ENCODE peak calls at places on chromosomes 13 and 19, in five cellular contexts. One of them, this sample, is unnamed.

GRCh38 chr19:27764186-27764804 is 1448.7 kb downstream of the UQCRFS1 start:
- DNase-seq in dermis microvascular lymphatic vessel endothelial cell: no peak
- DNase-seq in activated CD4-positive, alpha-beta T cell treated with anti-CD3 and anti-CD28 coated beads for 24 hours: no peak
- DNase-seq in HFFc6: no peak
- DNase-seq in hypothalamus: no peak
- DNase-seq in this sample: no peak

GRCh38 chr13:81017525-81018152 is 676.7 kb upstream of the SPRY2 start:
- DNase-seq in HFFc6: peak; percentile 30
- DNase-seq in activated CD4-positive, alpha-beta T cell treated with anti-CD3 and anti-CD28 coated beads for 24 hours: no peak
- DNase-seq in hypothalamus: no peak
- DNase-seq in dermis microvascular lymphatic vessel endothelial cell: peak; percentile 35
- DNase-seq in this sample: no peak

GRCh38 chr19:24140099-24140498 is 53.1 kb downstream of the ZNF254 start:
- DNase-seq in hypothalamus: no peak
- DNase-seq in HFFc6: peak; percentile 5
- DNase-seq in activated CD4-positive, alpha-beta T cell treated with anti-CD3 and anti-CD28 coated beads for 24 hours: no peak
- DNase-seq in dermis microvascular lymphatic vessel endothelial cell: peak; percentile 82
- DNase-seq in this sample: no peak

GRCh38 chr19:7494416-7495098 is 5.7 kb upstream of the PEX11G start:
- DNase-seq in activated CD4-positive, alpha-beta T cell treated with anti-CD3 and anti-CD28 coated beads for 24 hours: no peak
- DNase-seq in dermis microvascular lymphatic vessel endothelial cell: no peak
- DNase-seq in HFFc6: no peak
- DNase-seq in hypothalamus: peak; percentile 23
- DNase-seq in this sample: peak; percentile 44

GRCh38 chr19:34317311-34317927 is 47.6 kb upstream of the GPI start:
- DNase-seq in HFFc6: no peak
- DNase-seq in hypothalamus: no peak
- DNase-seq in activated CD4-positive, alpha-beta T cell treated with anti-CD3 and anti-CD28 coated beads for 24 hours: no peak
- DNase-seq in dermis microvascular lymphatic vessel endothelial cell: no peak
- DNase-seq in this sample: no peak

GRCh38 chr19:48443262-48443661 is 2.5 kb upstream of the GRWD1 start:
- DNase-seq in dermis microvascular lymphatic vessel endothelial cell: no peak
- DNase-seq in HFFc6: no peak
- DNase-seq in activated CD4-positive, alpha-beta T cell treated with anti-CD3 and anti-CD28 coated beads for 24 hours: no peak
- DNase-seq in hypothalamus: no peak
- DNase-seq in this sample: no peak

GRCh38 chr13:80399340-80400163 is 58.6 kb upstream of the SPRY2 start:
- DNase-seq in dermis microvascular lymphatic vessel endothelial cell: no peak
- DNase-seq in activated CD4-positive, alpha-beta T cell treated with anti-CD3 and anti-CD28 coated beads for 24 hours: no peak
- DNase-seq in hypothalamus: no peak
- DNase-seq in HFFc6: no peak
- DNase-seq in this sample: no peak

GRCh38 chr13:46389985-46390384 is 2.9 kb upstream of the RUBCNL start:
- DNase-seq in dermis microvascular lymphatic vessel endothelial cell: no peak
- DNase-seq in hypothalamus: peak; percentile 33
- DNase-seq in HFFc6: no peak
- DNase-seq in activated CD4-positive, alpha-beta T cell treated with anti-CD3 and anti-CD28 coated beads for 24 hours: no peak
- DNase-seq in this sample: peak; percentile 94

GRCh38 chr13:91544723-91545122 is 146.3 kb downstream of the GPC5 start:
- DNase-seq in dermis microvascular lymphatic vessel endothelial cell: no peak
- DNase-seq in HFFc6: no peak
- DNase-seq in hypothalamus: no peak
- DNase-seq in activated CD4-positive, alpha-beta T cell treated with anti-CD3 and anti-CD28 coated beads for 24 hours: no peak
- DNase-seq in this sample: no peak

GRCh38 chr13:50161052-50161451 is 145.8 kb downstream of the KCNRG start:
- DNase-seq in HFFc6: no peak
- DNase-seq in hypothalamus: no peak
- DNase-seq in dermis microvascular lymphatic vessel endothelial cell: no peak
- DNase-seq in activated CD4-positive, alpha-beta T cell treated with anti-CD3 and anti-CD28 coated beads for 24 hours: no peak
- DNase-seq in this sample: no peak

GRCh38 chr13:98310485-98311199 is 133.6 kb upstream of the RNF113B start:
- DNase-seq in dermis microvascular lymphatic vessel endothelial cell: no peak
- DNase-seq in HFFc6: no peak
- DNase-seq in hypothalamus: no peak
- DNase-seq in activated CD4-positive, alpha-beta T cell treated with anti-CD3 and anti-CD28 coated beads for 24 hours: no peak
- DNase-seq in this sample: no peak

GRCh38 chr19:46659151-46660007 is 1.6 kb downstream of the DACT3 start:
- DNase-seq in activated CD4-positive, alpha-beta T cell treated with anti-CD3 and anti-CD28 coated beads for 24 hours: no peak
- DNase-seq in HFFc6: no peak
- DNase-seq in dermis microvascular lymphatic vessel endothelial cell: no peak
- DNase-seq in hypothalamus: no peak
- DNase-seq in this sample: peak; percentile 46

GRCh38 chr13:86660090-86660489 is 860.9 kb upstream of the SLITRK6 start:
- DNase-seq in HFFc6: no peak
- DNase-seq in activated CD4-positive, alpha-beta T cell treated with anti-CD3 and anti-CD28 coated beads for 24 hours: no peak
- DNase-seq in hypothalamus: no peak
- DNase-seq in dermis microvascular lymphatic vessel endothelial cell: no peak
- DNase-seq in this sample: no peak

GRCh38 chr13:43003010-43003409 is 11.0 kb upstream of the EPSTI1 start:
- DNase-seq in dermis microvascular lymphatic vessel endothelial cell: no peak
- DNase-seq in HFFc6: no peak
- DNase-seq in activated CD4-positive, alpha-beta T cell treated with anti-CD3 and anti-CD28 coated beads for 24 hours: no peak
- DNase-seq in hypothalamus: no peak
- DNase-seq in this sample: no peak

GRCh38 chr13:21348771-21349170 is 110.3 kb downstream of the ZDHHC20 start:
- DNase-seq in dermis microvascular lymphatic vessel endothelial cell: no peak
- DNase-seq in hypothalamus: no peak
- DNase-seq in HFFc6: no peak
- DNase-seq in activated CD4-positive, alpha-beta T cell treated with anti-CD3 and anti-CD28 coated beads for 24 hours: no peak
- DNase-seq in this sample: no peak

GRCh38 chr19:10975374-10976036 is 14.7 kb downstream of the SMARCA4 start:
- DNase-seq in dermis microvascular lymphatic vessel endothelial cell: no peak
- DNase-seq in HFFc6: no peak
- DNase-seq in activated CD4-positive, alpha-beta T cell treated with anti-CD3 and anti-CD28 coated beads for 24 hours: no peak
- DNase-seq in hypothalamus: no peak
- DNase-seq in this sample: no peak